ENCODE peak calls at places on chromosomes 16 and 17, in six cellular contexts. Q is A549, W is upper lobe of left lung, X is ovary, I is stomach, G is transverse colon. V is an unnamed sample.

GRCh38 chr16:71758293-71758760 is 33.8 kb upstream of the PHLPP2 start:
- DNase-seq in Q (no peak), W (no peak), X (no peak), I (no peak), G (no peak), V (no peak)

GRCh38 chr17:66960623-66961022 is 3.9 kb upstream of the CACNG4 start:
- DNase-seq in Q (no peak), W (no peak), X (no peak), I (no peak), G (no peak), V (no peak)

GRCh38 chr16:47392114-47392513 is 68.7 kb downstream of the ITFG1 start:
- DNase-seq in Q (no peak), W (no peak), X (no peak), I (no peak), G (no peak), V (no peak)

GRCh38 chr17:4739122-4740024 is at the start of the genes CXCL16 and ZMYND15:
- DNase-seq in Q (peak), W (peak), X (peak), I (peak), G (peak), V (peak)

GRCh38 chr16:20181386-20181785 is 107.7 kb upstream of the GPR139 start:
- DNase-seq in Q (peak), W (no peak), X (no peak), I (no peak), G (no peak), V (no peak)

GRCh38 chr16:81136331-81137011 is 40.3 kb upstream of the GCSH start:
- DNase-seq in Q (peak), W (no peak), X (no peak), I (no peak), G (no peak), V (no peak)

GRCh38 chr17:21455761-21456160 is 79.6 kb downstream of the KCNJ12 start:
- DNase-seq in Q (no peak), W (no peak), X (no peak), I (no peak), G (no peak), V (no peak)

GRCh38 chr16:12617401-12617819 is 186.3 kb downstream of the CPPED1 start:
- DNase-seq in Q (no peak), W (no peak), X (no peak), I (no peak), G (no peak), V (no peak)

GRCh38 chr17:72378414-72379395 is 257.9 kb downstream of the SOX9 start:
- DNase-seq in Q (no peak), W (no peak), X (no peak), I (no peak), G (no peak), V (no peak)

GRCh38 chr17:72380737-72381136 is 259.9 kb downstream of the SOX9 start:
- DNase-seq in Q (no peak), W (no peak), X (no peak), I (no peak), G (no peak), V (no peak)

GRCh38 chr17:72383053-72383847 is 262.4 kb downstream of the SOX9 start:
- DNase-seq in Q (no peak), W (no peak), X (no peak), I (no peak), G (no peak), V (no peak)

GRCh38 chr17:72380120-72380519 is 259.3 kb downstream of the SOX9 start:
- DNase-seq in Q (no peak), W (no peak), X (no peak), I (no peak), G (no peak), V (no peak)

DNA sequence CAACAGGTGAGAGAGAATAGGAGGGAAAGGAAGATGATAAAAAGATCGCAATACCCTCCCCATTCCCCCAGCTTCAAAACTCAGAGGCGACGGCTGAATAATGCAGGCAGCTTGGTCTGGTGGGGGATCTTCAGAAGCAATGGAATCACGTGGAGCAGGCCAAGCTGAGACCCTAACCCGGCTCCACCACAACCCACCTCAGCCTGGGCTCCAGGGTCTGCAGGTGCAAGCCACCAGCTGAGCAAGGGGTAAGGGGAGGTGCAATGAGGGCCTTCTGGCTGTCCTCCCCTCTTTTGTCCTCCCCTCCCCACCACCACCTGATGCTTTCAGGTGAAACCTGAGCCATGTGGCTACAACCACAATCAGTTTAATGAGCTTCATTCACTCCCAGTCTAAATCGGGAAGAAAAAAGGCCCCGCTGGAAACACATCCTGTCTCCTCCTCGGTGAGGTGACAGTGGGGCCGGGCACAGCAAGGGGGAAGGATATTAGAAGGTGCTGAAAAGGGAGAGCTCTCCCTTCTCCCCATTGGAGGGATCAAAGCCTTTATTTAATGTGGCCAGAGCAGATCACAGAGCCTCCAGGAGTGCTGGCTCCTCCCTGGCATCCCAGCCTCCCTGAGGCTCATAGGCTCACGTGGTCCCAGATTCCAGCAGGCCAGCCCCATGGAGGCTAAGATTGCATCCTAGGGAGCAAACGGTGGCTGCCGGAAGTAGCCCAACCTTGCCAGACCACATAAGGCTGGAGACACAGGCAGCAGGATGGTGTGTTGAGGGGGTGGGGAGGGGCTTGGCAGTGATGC is 261.0 kb downstream of the SOX9 start:
- DNase-seq in Q (no peak), W (no peak), X (no peak), I (no peak), G (no peak), V (no peak)
- TF ChIP-seq EP300 in Q (no peak), W (no peak), X (no peak), I (no peak), G (no peak), V (no peak)

DNA sequence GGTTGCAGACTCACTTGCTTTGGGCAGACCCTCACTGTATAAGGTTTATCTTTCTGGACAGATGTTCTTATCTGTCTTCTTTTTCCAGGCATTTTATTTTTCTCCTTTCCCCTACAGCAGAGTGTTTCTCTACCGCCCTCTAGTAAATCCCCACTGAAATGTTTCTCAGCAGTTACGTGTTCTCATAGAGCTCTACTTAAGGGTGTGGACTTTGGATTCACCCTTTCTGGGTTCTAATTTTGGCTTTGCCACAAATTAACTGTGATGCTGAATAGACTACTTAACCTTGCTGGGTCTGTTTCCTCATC is 2.0 kb downstream of the ADAT1 start:
- DNase-seq in Q (peak), W (no peak), X (no peak), I (no peak), G (no peak), V (no peak)
- TF ChIP-seq EP300 in Q (no peak), W (no peak), X (no peak), I (no peak), G (no peak), V (no peak)

GRCh38 chr16:30065112-30065942 is at the start of gene ALDOA:
- DNase-seq in Q (peak), W (peak), X (peak), I (peak), G (peak), V (peak)
- TF ChIP-seq EP300 in Q (no peak), W (no peak), X (peak), I (peak), G (no peak), V (no peak)

GRCh38 chr16:58730724-58731370 is 3.3 kb downstream of the GOT2 start:
- DNase-seq in Q (no peak), W (no peak), X (no peak), I (no peak), G (no peak), V (no peak)

GRCh38 chr16:58732545-58733247 is 1.4 kb downstream of the GOT2 start:
- DNase-seq in Q (no peak), W (no peak), X (no peak), I (no peak), G (no peak), V (no peak)

GRCh38 chr16:58734459-58734787 is 307 bp upstream of the GOT2 start:
- DNase-seq in Q (no peak), W (no peak), X (no peak), I (no peak), G (no peak), V (no peak)

GRCh38 chr16:58733248-58733670 is 857 bp downstream of the GOT2 start:
- DNase-seq in Q (no peak), W (no peak), X (no peak), I (no peak), G (peak), V (no peak)

GRCh38 chr16:58733671-58734458 is at the start of gene GOT2:
- DNase-seq in Q (peak), W (peak), X (peak), I (peak), G (peak), V (peak)
- TF ChIP-seq EP300 in Q (no peak), W (no peak), X (no peak), I (no peak), G (no peak), V (no peak)

DNA sequence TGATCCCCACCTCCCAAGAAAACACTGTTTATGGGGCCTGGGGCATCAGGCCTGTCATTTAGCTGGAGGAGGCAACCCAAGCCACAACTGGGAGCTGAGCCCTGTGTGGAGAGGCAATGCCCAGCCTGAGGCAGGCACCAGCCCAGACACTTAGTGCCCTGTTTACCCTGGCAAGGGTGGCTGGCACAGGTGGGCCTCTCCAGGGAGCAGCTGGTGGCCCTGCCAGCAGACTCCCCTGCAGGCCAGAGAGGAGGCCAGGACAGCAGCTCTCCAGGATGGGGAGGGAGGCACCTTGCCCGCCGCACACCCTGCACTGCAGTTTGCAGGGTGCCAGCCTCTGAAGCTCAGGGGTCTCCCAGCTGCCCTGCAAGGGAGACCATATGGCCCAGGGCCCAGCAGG is 9.1 kb upstream of the TMEM92 start:
- DNase-seq in Q (no peak), W (peak), X (peak), I (peak), G (no peak), V (peak)
- TF ChIP-seq EP300 in Q (no peak), W (no peak), X (no peak), I (no peak), G (no peak), V (no peak)

DNA sequence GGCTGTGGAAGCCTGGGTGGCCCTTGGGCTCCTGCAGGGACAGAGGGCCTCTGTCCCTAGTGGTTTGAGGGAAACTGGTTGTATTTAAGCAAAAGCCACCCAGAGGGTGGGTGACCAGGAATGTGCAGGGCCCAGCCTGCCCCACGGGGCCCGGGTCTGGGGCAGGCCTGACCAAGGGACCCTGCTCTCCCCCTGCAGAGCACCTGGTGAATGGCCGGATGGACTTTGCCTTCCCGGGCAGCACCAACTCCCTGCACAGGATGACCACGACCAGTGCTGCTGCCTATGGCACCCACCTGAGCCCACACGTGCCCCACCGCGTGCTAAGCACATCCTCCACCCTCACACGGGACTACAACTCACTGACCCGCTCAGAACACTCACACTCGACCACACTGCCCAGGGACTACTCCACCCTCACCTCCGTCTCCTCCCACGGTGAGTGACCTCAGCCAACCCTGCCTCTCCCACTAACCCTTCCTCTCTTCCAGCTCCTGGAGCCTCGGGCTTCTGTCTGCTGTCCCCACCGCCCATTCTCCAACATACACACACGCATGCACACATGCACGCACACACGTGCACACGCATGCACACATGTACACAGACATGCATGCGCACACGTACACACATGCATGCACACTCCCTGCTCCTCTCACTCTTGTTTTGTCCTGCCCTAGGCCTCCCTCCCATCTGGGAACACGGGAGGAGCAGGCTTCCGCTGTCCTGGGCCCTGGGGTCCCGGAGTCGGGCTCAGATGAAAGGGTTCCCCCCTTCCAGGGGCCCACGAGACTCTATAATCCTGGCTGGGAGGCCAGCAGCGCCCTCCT is 10.4 kb downstream of the GALK1 start:
- DNase-seq in Q (no peak), W (no peak), X (no peak), I (no peak), G (no peak), V (no peak)
- TF ChIP-seq EP300 in Q (no peak), W (no peak), X (no peak), I (no peak), G (no peak), V (no peak)